ENCODE peak calls at places on chromosomes 6 and 20, in nine cellular contexts. P is choroid plexus epithelial cell; D is tibial artery; F is fibroblast of lung; X is right lobe of liver; M is CD4-positive, alpha-beta T cell; H is fibroblast of pulmonary artery; T is neural crest cell; C is epithelial cell of proximal tubule. K is an unnamed sample.

GRCh38 chr6:1611572-1612385 is 2.1 kb downstream of the FOXC1 start:
- DNase-seq in P (peak; percentile 58), D (no peak), F (peak; percentile 60), X (no peak), M (no peak), H (peak; percentile 51), T (no peak), C (no peak), K (no peak)

GRCh38 chr20:5397418-5397817 is 80.7 kb upstream of the PROKR2 start:
- DNase-seq in P (no peak), D (no peak), F (no peak), X (no peak), M (no peak), H (no peak), T (no peak), C (no peak), K (no peak)

GRCh38 chr6:165708985-165709576 is 46.0 kb upstream of the PDE10A start:
- DNase-seq in P (no peak), D (no peak), F (no peak), X (no peak), M (no peak), H (no peak), T (no peak), C (no peak), K (no peak)

GRCh38 chr6:62711750-62712149 is 425.7 kb upstream of the KHDRBS2 start:
- DNase-seq in P (no peak), D (no peak), F (no peak), X (no peak), M (no peak), H (no peak), T (no peak), C (no peak), K (no peak)

GRCh38 chr6:31692353-31692752 is 10.8 kb downstream of the ABHD16A start:
- DNase-seq in P (no peak), D (no peak), F (no peak), X (no peak), M (no peak), H (no peak), T (no peak), C (no peak), K (no peak)

GRCh38 chr6:10256113-10256690 is 158.7 kb downstream of the TFAP2A start:
- DNase-seq in P (peak; percentile 1), D (no peak), F (no peak), X (no peak), M (no peak), H (no peak), T (no peak), C (no peak), K (no peak)

GRCh38 chr20:15708984-15709598 is 864.2 kb downstream of the KIF16B start:
- DNase-seq in P (peak; percentile 15), D (peak; percentile 22), F (peak; percentile 9), X (peak; percentile 70), M (peak; percentile 0), H (peak; percentile 21), T (peak; percentile 67), C (no peak), K (peak; percentile 55)

GRCh38 chr6:33490198-33490597 is 35.8 kb downstream of the ZBTB9 start:
- DNase-seq in P (no peak), D (no peak), F (no peak), X (no peak), M (no peak), H (no peak), T (no peak), C (no peak), K (no peak)

GRCh38 chr6:4632411-4632810 is 143.8 kb upstream of the CDYL start:
- DNase-seq in P (no peak), D (no peak), F (peak; percentile 44), X (no peak), M (no peak), H (no peak), T (no peak), C (no peak), K (no peak)

GRCh38 chr6:63509652-63510352 is 62.5 kb upstream of the LOC128125822 start:
- DNase-seq in P (peak; percentile 39), D (no peak), F (peak; percentile 62), X (peak; percentile 78), M (no peak), H (peak; percentile 66), T (no peak), C (peak; percentile 86), K (no peak)

GRCh38 chr6:162119349-162119748 is 608.2 kb downstream of the PRKN start:
- DNase-seq in P (peak; percentile 71), D (peak; percentile 42), F (peak; percentile 51), X (no peak), M (no peak), H (peak; percentile 33), T (no peak), C (no peak), K (no peak)

GRCh38 chr6:15400572-15401004 is 154.7 kb downstream of the JARID2 start:
- DNase-seq in P (peak; percentile 66), D (peak; percentile 51), F (peak; percentile 48), X (peak; percentile 48), M (peak; percentile 37), H (peak; percentile 56), T (peak; percentile 57), C (no peak), K (no peak)

GRCh38 chr6:150211700-150212615 is 69.1 kb downstream of the PPP1R14C start:
- DNase-seq in P (no peak), D (no peak), F (no peak), X (no peak), M (no peak), H (no peak), T (no peak), C (no peak), K (no peak)

DNA sequence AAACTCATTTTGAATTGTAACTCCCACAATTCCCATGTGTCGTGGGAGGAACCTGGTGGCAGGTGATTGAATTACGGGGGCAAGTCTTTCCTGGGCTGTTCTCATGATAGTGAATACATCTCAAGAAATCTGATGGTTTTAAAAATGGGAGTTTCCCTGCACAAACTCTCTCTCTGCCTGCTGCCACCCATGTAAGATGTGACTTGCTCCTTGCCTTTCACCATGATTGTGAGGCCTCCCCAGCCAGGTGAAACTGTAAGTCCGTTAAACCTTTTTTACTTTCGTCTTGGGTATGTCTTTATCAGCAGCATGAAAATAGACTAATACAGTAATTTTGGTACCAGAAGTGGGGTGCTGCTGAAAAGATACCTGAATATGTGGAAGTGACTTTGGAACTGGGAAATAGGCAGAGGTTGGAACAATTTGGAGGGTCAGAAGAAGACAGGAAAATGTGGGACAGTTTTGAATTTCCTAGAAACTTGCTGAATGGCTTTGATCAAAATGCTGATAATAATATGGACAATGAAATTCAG is 41.4 kb upstream of the SAMHD1 start:
- DNase-seq in P (no peak), D (no peak), F (no peak), X (no peak), M (no peak), H (no peak), T (no peak), C (no peak), K (no peak)
- TF ChIP-seq CTCF in P (no peak), D (no peak), F (no peak), X (no peak), M (no peak), H (no peak), T (peak; percentile 20), C (no peak), K (no peak)

GRCh38 chr20:37879843-37880242 is 23.1 kb upstream of the VSTM2L start:
- DNase-seq in P (no peak), D (no peak), F (no peak), X (no peak), M (no peak), H (no peak), T (no peak), C (no peak), K (no peak)

GRCh38 chr20:37880726-37881591 is 22.0 kb upstream of the VSTM2L start:
- DNase-seq in P (no peak), D (no peak), F (no peak), X (peak; percentile 45), M (no peak), H (peak; percentile 14), T (no peak), C (no peak), K (no peak)

GRCh38 chr20:37876863-37877262 is 26.1 kb upstream of the VSTM2L start:
- DNase-seq in P (no peak), D (no peak), F (no peak), X (no peak), M (no peak), H (no peak), T (no peak), C (no peak), K (no peak)

GRCh38 chr20:37877832-37878772 is 24.8 kb upstream of the VSTM2L start:
- DNase-seq in P (no peak), D (no peak), F (no peak), X (no peak), M (no peak), H (no peak), T (no peak), C (no peak), K (no peak)

DNA sequence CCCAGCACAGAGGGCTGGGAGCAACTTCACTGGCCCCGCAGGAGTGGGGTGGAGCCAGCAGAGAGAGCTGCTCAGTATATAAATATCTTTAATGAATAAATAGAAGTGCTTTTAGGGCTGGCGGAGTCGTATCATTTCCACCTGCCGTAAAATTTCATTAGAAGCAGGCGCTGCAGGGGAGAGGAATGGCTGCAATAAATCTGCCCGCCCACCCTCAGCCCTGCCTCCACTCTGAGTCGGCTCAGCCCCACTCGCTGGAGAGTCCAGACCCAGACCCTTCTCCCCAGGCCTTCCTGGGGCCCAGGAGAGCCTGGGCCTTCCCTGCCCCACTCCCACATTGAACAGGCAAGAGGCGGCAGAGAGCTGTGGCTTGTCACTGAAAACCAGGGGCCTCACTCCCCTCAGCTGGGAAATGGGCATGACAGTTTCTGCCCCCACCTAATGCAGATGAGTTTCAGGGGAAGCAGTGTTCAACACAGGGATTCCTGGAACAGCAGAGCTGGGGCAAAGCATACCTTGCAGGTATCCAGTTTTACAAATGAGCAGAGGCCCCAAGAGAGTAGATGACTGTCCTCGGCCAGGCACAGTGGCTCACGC is 23.8 kb upstream of the VSTM2L start:
- DNase-seq in P (no peak), D (no peak), F (no peak), X (no peak), M (no peak), H (no peak), T (no peak), C (no peak), K (no peak)
- TF ChIP-seq CTCF in P (no peak), D (no peak), F (no peak), X (no peak), M (no peak), H (no peak), T (no peak), C (no peak), K (no peak)

DNA sequence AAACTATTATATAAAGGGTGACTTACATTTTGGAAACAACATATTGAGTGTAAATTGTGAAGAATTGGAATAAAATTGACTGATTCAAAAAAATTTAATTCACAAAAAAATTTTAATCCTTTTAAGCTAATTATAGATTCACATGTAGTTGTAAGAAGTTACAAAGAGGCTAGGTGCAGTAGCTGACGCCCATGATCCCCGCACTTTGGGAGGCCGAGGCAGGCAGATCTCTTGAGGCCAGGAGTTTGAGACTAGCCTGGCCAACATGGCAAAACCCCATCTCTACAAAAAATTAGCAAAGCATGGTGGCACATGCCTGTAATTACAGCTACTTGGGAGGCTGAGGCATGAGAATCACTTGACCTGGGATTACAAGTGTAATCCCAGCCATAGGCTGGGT is 30.3 kb upstream of the KHDC1 start:
- DNase-seq in P (no peak), D (no peak), F (no peak), X (no peak), M (no peak), H (no peak), T (no peak), C (no peak), K (no peak)
- TF ChIP-seq CTCF in P (no peak), D (no peak), F (no peak), X (no peak), M (no peak), H (no peak), T (no peak), C (no peak), K (no peak)

GRCh38 chr6:28809947-28810654 is 113.7 kb downstream of the TRIM27 start:
- DNase-seq in P (peak; percentile 15), D (no peak), F (no peak), X (no peak), M (no peak), H (no peak), T (no peak), C (no peak), K (no peak)
- TF ChIP-seq CTCF in P (peak; percentile 27), D (no peak), F (no peak), X (no peak), M (no peak), H (no peak), T (no peak), C (peak; percentile 15), K (no peak)

K was measured in activated B cell treated with CpG ODN at 0.5 μM for 24 hours.